ENCODE peak calls at places on chromosomes 3 and 15, in eight cellular contexts. One of them, this sample, is unnamed.

GRCh38 chr3:121786485-121786884 is 36.9 kb upstream of the GOLGB1 start:
- DNase-seq in HCEC 1CT: no peak
- DNase-seq in C1 segment of cervical spinal cord: no peak
- DNase-seq in activated CD4-positive, CD25-positive, alpha-beta regulatory T cell treated with anti-CD3 and anti-CD28 coated beads, Interleukin-2, amount 50 U/mL, for 72 hours: no peak
- DNase-seq in SJSA1: no peak
- DNase-seq in NCI-H2081: no peak
- DNase-seq in cardiac muscle cell: no peak
- DNase-seq in ACHN: no peak
- DNase-seq in this sample: no peak

GRCh38 chr15:62253294-62253693 is 88.2 kb upstream of the C2CD4B start:
- DNase-seq in HCEC 1CT: no peak
- DNase-seq in C1 segment of cervical spinal cord: no peak
- DNase-seq in activated CD4-positive, CD25-positive, alpha-beta regulatory T cell treated with anti-CD3 and anti-CD28 coated beads, Interleukin-2, amount 50 U/mL, for 72 hours: no peak
- DNase-seq in SJSA1: no peak
- DNase-seq in NCI-H2081: no peak
- DNase-seq in cardiac muscle cell: no peak
- DNase-seq in ACHN: no peak
- DNase-seq in this sample: no peak

GRCh38 chr15:36925671-36926421 is 174.5 kb downstream of the MEIS2 start:
- DNase-seq in HCEC 1CT: no peak
- DNase-seq in C1 segment of cervical spinal cord: no peak
- DNase-seq in activated CD4-positive, CD25-positive, alpha-beta regulatory T cell treated with anti-CD3 and anti-CD28 coated beads, Interleukin-2, amount 50 U/mL, for 72 hours: no peak
- DNase-seq in SJSA1: no peak
- DNase-seq in NCI-H2081: peak; percentile 90
- DNase-seq in cardiac muscle cell: no peak
- DNase-seq in ACHN: no peak
- DNase-seq in this sample: no peak

GRCh38 chr15:99592135-99592845 is 26.5 kb downstream of the MEF2A start:
- DNase-seq in HCEC 1CT: peak; percentile 56
- DNase-seq in C1 segment of cervical spinal cord: no peak
- DNase-seq in activated CD4-positive, CD25-positive, alpha-beta regulatory T cell treated with anti-CD3 and anti-CD28 coated beads, Interleukin-2, amount 50 U/mL, for 72 hours: no peak
- DNase-seq in SJSA1: no peak
- DNase-seq in NCI-H2081: no peak
- DNase-seq in cardiac muscle cell: no peak
- DNase-seq in ACHN: no peak
- DNase-seq in this sample: no peak

GRCh38 chr15:40925863-40926658 is 3.1 kb upstream of the DLL4 start:
- DNase-seq in HCEC 1CT: peak; percentile 10
- DNase-seq in C1 segment of cervical spinal cord: peak; percentile 22
- DNase-seq in activated CD4-positive, CD25-positive, alpha-beta regulatory T cell treated with anti-CD3 and anti-CD28 coated beads, Interleukin-2, amount 50 U/mL, for 72 hours: no peak
- DNase-seq in SJSA1: no peak
- DNase-seq in NCI-H2081: no peak
- DNase-seq in cardiac muscle cell: peak; percentile 49
- DNase-seq in ACHN: no peak
- DNase-seq in this sample: no peak

GRCh38 chr3:143951351-143951971 is 20.2 kb upstream of the DIPK2A start:
- DNase-seq in HCEC 1CT: peak; percentile 52
- DNase-seq in C1 segment of cervical spinal cord: no peak
- DNase-seq in activated CD4-positive, CD25-positive, alpha-beta regulatory T cell treated with anti-CD3 and anti-CD28 coated beads, Interleukin-2, amount 50 U/mL, for 72 hours: no peak
- DNase-seq in SJSA1: no peak
- DNase-seq in NCI-H2081: peak; percentile 26
- DNase-seq in cardiac muscle cell: peak; percentile 46
- DNase-seq in ACHN: peak; percentile 44
- DNase-seq in this sample: peak; percentile 10

GRCh38 chr3:140276698-140277097 is 341.7 kb downstream of the CLSTN2 start:
- DNase-seq in HCEC 1CT: no peak
- DNase-seq in C1 segment of cervical spinal cord: no peak
- DNase-seq in activated CD4-positive, CD25-positive, alpha-beta regulatory T cell treated with anti-CD3 and anti-CD28 coated beads, Interleukin-2, amount 50 U/mL, for 72 hours: no peak
- DNase-seq in SJSA1: no peak
- DNase-seq in NCI-H2081: no peak
- DNase-seq in cardiac muscle cell: peak; percentile 80
- DNase-seq in ACHN: peak; percentile 28
- DNase-seq in this sample: no peak

GRCh38 chr15:34721802-34722795 is 32.7 kb downstream of the GJD2 start:
- DNase-seq in HCEC 1CT: peak; percentile 70
- DNase-seq in C1 segment of cervical spinal cord: peak; percentile 18
- DNase-seq in activated CD4-positive, CD25-positive, alpha-beta regulatory T cell treated with anti-CD3 and anti-CD28 coated beads, Interleukin-2, amount 50 U/mL, for 72 hours: no peak
- DNase-seq in SJSA1: peak; percentile 97
- DNase-seq in NCI-H2081: no peak
- DNase-seq in cardiac muscle cell: peak; percentile 93
- DNase-seq in ACHN: peak; percentile 0
- DNase-seq in this sample: no peak

GRCh38 chr3:100005670-100006393 is 108.5 kb downstream of the FILIP1L start:
- DNase-seq in HCEC 1CT: no peak
- DNase-seq in C1 segment of cervical spinal cord: no peak
- DNase-seq in activated CD4-positive, CD25-positive, alpha-beta regulatory T cell treated with anti-CD3 and anti-CD28 coated beads, Interleukin-2, amount 50 U/mL, for 72 hours: no peak
- DNase-seq in SJSA1: no peak
- DNase-seq in NCI-H2081: no peak
- DNase-seq in cardiac muscle cell: no peak
- DNase-seq in ACHN: no peak
- DNase-seq in this sample: no peak

GRCh38 chr15:39135989-39136388 is 444.9 kb upstream of the THBS1 start:
- DNase-seq in HCEC 1CT: peak; percentile 90
- DNase-seq in C1 segment of cervical spinal cord: no peak
- DNase-seq in activated CD4-positive, CD25-positive, alpha-beta regulatory T cell treated with anti-CD3 and anti-CD28 coated beads, Interleukin-2, amount 50 U/mL, for 72 hours: no peak
- DNase-seq in SJSA1: peak; percentile 59
- DNase-seq in NCI-H2081: no peak
- DNase-seq in cardiac muscle cell: no peak
- DNase-seq in ACHN: peak; percentile 48
- DNase-seq in this sample: no peak

GRCh38 chr15:66555685-66556084 is 10.1 kb downstream of the LCTL start:
- DNase-seq in HCEC 1CT: no peak
- DNase-seq in C1 segment of cervical spinal cord: no peak
- DNase-seq in activated CD4-positive, CD25-positive, alpha-beta regulatory T cell treated with anti-CD3 and anti-CD28 coated beads, Interleukin-2, amount 50 U/mL, for 72 hours: no peak
- DNase-seq in SJSA1: no peak
- DNase-seq in NCI-H2081: no peak
- DNase-seq in cardiac muscle cell: no peak
- DNase-seq in ACHN: no peak
- DNase-seq in this sample: no peak

GRCh38 chr15:58923696-58924300 is 9.7 kb downstream of the SLTM start:
- DNase-seq in HCEC 1CT: no peak
- DNase-seq in C1 segment of cervical spinal cord: no peak
- DNase-seq in activated CD4-positive, CD25-positive, alpha-beta regulatory T cell treated with anti-CD3 and anti-CD28 coated beads, Interleukin-2, amount 50 U/mL, for 72 hours: no peak
- DNase-seq in SJSA1: no peak
- DNase-seq in NCI-H2081: no peak
- DNase-seq in cardiac muscle cell: no peak
- DNase-seq in ACHN: no peak
- DNase-seq in this sample: no peak

GRCh38 chr3:64667138-64667537 is 20.7 kb downstream of the ADAMTS9 start:
- DNase-seq in HCEC 1CT: no peak
- DNase-seq in C1 segment of cervical spinal cord: no peak
- DNase-seq in activated CD4-positive, CD25-positive, alpha-beta regulatory T cell treated with anti-CD3 and anti-CD28 coated beads, Interleukin-2, amount 50 U/mL, for 72 hours: no peak
- DNase-seq in SJSA1: no peak
- DNase-seq in NCI-H2081: no peak
- DNase-seq in cardiac muscle cell: no peak
- DNase-seq in ACHN: peak; percentile 28
- DNase-seq in this sample: no peak

GRCh38 chr3:169266351-169266750 is 397.2 kb downstream of the MECOM start:
- DNase-seq in HCEC 1CT: no peak
- DNase-seq in C1 segment of cervical spinal cord: no peak
- DNase-seq in activated CD4-positive, CD25-positive, alpha-beta regulatory T cell treated with anti-CD3 and anti-CD28 coated beads, Interleukin-2, amount 50 U/mL, for 72 hours: no peak
- DNase-seq in SJSA1: no peak
- DNase-seq in NCI-H2081: no peak
- DNase-seq in cardiac muscle cell: no peak
- DNase-seq in ACHN: no peak
- DNase-seq in this sample: no peak

GRCh38 chr3:11678735-11679134 is 35.0 kb upstream of the VGLL4 start:
- DNase-seq in HCEC 1CT: no peak
- DNase-seq in C1 segment of cervical spinal cord: no peak
- DNase-seq in activated CD4-positive, CD25-positive, alpha-beta regulatory T cell treated with anti-CD3 and anti-CD28 coated beads, Interleukin-2, amount 50 U/mL, for 72 hours: no peak
- DNase-seq in SJSA1: no peak
- DNase-seq in NCI-H2081: no peak
- DNase-seq in cardiac muscle cell: no peak
- DNase-seq in ACHN: no peak
- DNase-seq in this sample: no peak

GRCh38 chr3:115628075-115628412 is 4.7 kb downstream of the GAP43 start:
- DNase-seq in HCEC 1CT: no peak
- DNase-seq in C1 segment of cervical spinal cord: no peak
- DNase-seq in activated CD4-positive, CD25-positive, alpha-beta regulatory T cell treated with anti-CD3 and anti-CD28 coated beads, Interleukin-2, amount 50 U/mL, for 72 hours: no peak
- DNase-seq in SJSA1: no peak
- DNase-seq in NCI-H2081: no peak
- DNase-seq in cardiac muscle cell: no peak
- DNase-seq in ACHN: no peak
- DNase-seq in this sample: no peak

GRCh38 chr3:123159926-123160635 is 41.7 kb upstream of the SEC22A start:
- DNase-seq in HCEC 1CT: peak; percentile 67
- DNase-seq in C1 segment of cervical spinal cord: no peak
- DNase-seq in activated CD4-positive, CD25-positive, alpha-beta regulatory T cell treated with anti-CD3 and anti-CD28 coated beads, Interleukin-2, amount 50 U/mL, for 72 hours: no peak
- DNase-seq in SJSA1: no peak
- DNase-seq in NCI-H2081: no peak
- DNase-seq in cardiac muscle cell: no peak
- DNase-seq in ACHN: no peak
- DNase-seq in this sample: no peak

GRCh38 chr3:30073622-30074021 is 532.8 kb upstream of the TGFBR2 start:
- DNase-seq in HCEC 1CT: no peak
- DNase-seq in C1 segment of cervical spinal cord: no peak
- DNase-seq in activated CD4-positive, CD25-positive, alpha-beta regulatory T cell treated with anti-CD3 and anti-CD28 coated beads, Interleukin-2, amount 50 U/mL, for 72 hours: no peak
- DNase-seq in SJSA1: no peak
- DNase-seq in NCI-H2081: no peak
- DNase-seq in cardiac muscle cell: peak; percentile 67
- DNase-seq in ACHN: no peak
- DNase-seq in this sample: no peak

GRCh38 chr3:108103971-108104797 is 13.4 kb upstream of the CD47 start:
- DNase-seq in HCEC 1CT: no peak
- DNase-seq in C1 segment of cervical spinal cord: no peak
- DNase-seq in activated CD4-positive, CD25-positive, alpha-beta regulatory T cell treated with anti-CD3 and anti-CD28 coated beads, Interleukin-2, amount 50 U/mL, for 72 hours: no peak
- DNase-seq in SJSA1: no peak
- DNase-seq in NCI-H2081: peak; percentile 26
- DNase-seq in cardiac muscle cell: no peak
- DNase-seq in ACHN: no peak
- DNase-seq in this sample: no peak

GRCh38 chr15:72203507-72203837 is 5.9 kb upstream of the GRAMD2A start:
- DNase-seq in HCEC 1CT: peak; percentile 47
- DNase-seq in C1 segment of cervical spinal cord: peak; percentile 81
- DNase-seq in activated CD4-positive, CD25-positive, alpha-beta regulatory T cell treated with anti-CD3 and anti-CD28 coated beads, Interleukin-2, amount 50 U/mL, for 72 hours: no peak
- DNase-seq in SJSA1: no peak
- DNase-seq in NCI-H2081: peak; percentile 79
- DNase-seq in cardiac muscle cell: no peak
- DNase-seq in ACHN: peak; percentile 93
- DNase-seq in this sample: no peak

GRCh38 chr3:149221783-149222517 is at the start of gene CP:
- DNase-seq in HCEC 1CT: no peak
- DNase-seq in C1 segment of cervical spinal cord: no peak
- DNase-seq in activated CD4-positive, CD25-positive, alpha-beta regulatory T cell treated with anti-CD3 and anti-CD28 coated beads, Interleukin-2, amount 50 U/mL, for 72 hours: no peak
- DNase-seq in SJSA1: no peak
- DNase-seq in NCI-H2081: no peak
- DNase-seq in cardiac muscle cell: no peak
- DNase-seq in ACHN: no peak
- DNase-seq in this sample: no peak

GRCh38 chr15:59952960-59953359 is 51.2 kb upstream of the FOXB1 start:
- DNase-seq in HCEC 1CT: no peak
- DNase-seq in C1 segment of cervical spinal cord: no peak
- DNase-seq in activated CD4-positive, CD25-positive, alpha-beta regulatory T cell treated with anti-CD3 and anti-CD28 coated beads, Interleukin-2, amount 50 U/mL, for 72 hours: no peak
- DNase-seq in SJSA1: no peak
- DNase-seq in NCI-H2081: no peak
- DNase-seq in cardiac muscle cell: no peak
- DNase-seq in ACHN: no peak
- DNase-seq in this sample: no peak

GRCh38 chr15:82855286-82856092 is 46.1 kb downstream of the WHAMM start:
- DNase-seq in HCEC 1CT: no peak
- DNase-seq in C1 segment of cervical spinal cord: no peak
- DNase-seq in activated CD4-positive, CD25-positive, alpha-beta regulatory T cell treated with anti-CD3 and anti-CD28 coated beads, Interleukin-2, amount 50 U/mL, for 72 hours: no peak
- DNase-seq in SJSA1: no peak
- DNase-seq in NCI-H2081: no peak
- DNase-seq in cardiac muscle cell: no peak
- DNase-seq in ACHN: no peak
- DNase-seq in this sample: no peak